ENCODE peak calls at places on chromosomes 13 and 19, in eight cellular contexts. I is cardiac muscle cell; T is right atrium auricular region; Z is SK-N-MC; L is SJCRH30; S is left ventricle myocardium inferior; J is tibial nerve; W is CD8-positive, alpha-beta memory T cell. D is an unnamed sample.

GRCh38 chr19:57682226-57682766 is 519 bp downstream of the ZNF551 start:
- DNase-seq in S (no peak), Z (no peak), J (no peak), W (no peak), I (no peak), L (no peak), T (no peak), D (no peak)

GRCh38 chr13:32136061-32136460 is 104.5 kb downstream of the FRY start:
- DNase-seq in L (peak; percentile 63), W (no peak), J (no peak), I (no peak), T (no peak), S (no peak), Z (no peak), D (no peak)

GRCh38 chr13:21686761-21687391 is 16.0 kb downstream of the FGF9 start:
- DNase-seq in S (no peak), T (no peak), Z (no peak), J (no peak), I (no peak), L (no peak), W (no peak), D (no peak)

GRCh38 chr13:79211377-79211776 is 194.7 kb downstream of the RBM26 start:
- DNase-seq in S (no peak), J (no peak), L (no peak), Z (no peak), I (no peak), T (no peak), W (no peak), D (no peak)

GRCh38 chr13:109344552-109345157 is 441.7 kb downstream of the IRS2 start:
- DNase-seq in T (no peak), Z (no peak), L (peak; percentile 26), I (peak; percentile 36), S (no peak), W (no peak), J (no peak), D (no peak)

GRCh38 chr13:24672141-24673132 is 7.8 kb upstream of the ATP12A start:
- DNase-seq in I (no peak), Z (no peak), J (no peak), T (no peak), L (no peak), S (no peak), W (no peak), D (no peak)

GRCh38 chr13:43908156-43909126 is 28.7 kb downstream of the LACC1 start:
- DNase-seq in Z (no peak), S (no peak), I (peak; percentile 77), W (no peak), T (no peak), J (peak; percentile 40), L (peak; percentile 39), D (no peak)

GRCh38 chr13:95643009-95643408 is 1.5 kb downstream of the DZIP1 start:
- DNase-seq in T (no peak), S (no peak), W (no peak), Z (no peak), L (peak; percentile 14), J (no peak), I (no peak), D (no peak)

GRCh38 chr13:33639640-33640080 is 178.3 kb upstream of the RFC3 start:
- DNase-seq in J (no peak), L (no peak), S (no peak), T (no peak), Z (no peak), W (no peak), I (no peak), D (no peak)

GRCh38 chr19:2479556-2480194 is 3.7 kb downstream of the GADD45B start:
- DNase-seq in L (no peak), J (no peak), I (no peak), T (peak; percentile 76), W (no peak), S (no peak), Z (no peak), D (no peak)

GRCh38 chr19:33702606-33703437 is 81.1 kb downstream of the CHST8 start:
- DNase-seq in T (no peak), S (no peak), L (no peak), I (no peak), J (no peak), W (peak; percentile 19), Z (no peak), D (peak; percentile 32)

GRCh38 chr19:16943942-16944625 is 55.3 kb downstream of the F2RL3 start:
- DNase-seq in L (no peak), T (no peak), I (no peak), J (no peak), Z (no peak), S (no peak), W (no peak), D (no peak)

GRCh38 chr13:108609353-108609752 is 20.1 kb upstream of the MYO16 start:
- DNase-seq in S (no peak), I (peak; percentile 2), L (peak; percentile 24), J (no peak), Z (peak; percentile 34), T (no peak), W (no peak), D (no peak)

GRCh38 chr13:33125821-33126570 is 109.8 kb downstream of the KL start:
- DNase-seq in J (peak; percentile 77), Z (no peak), W (no peak), I (peak; percentile 96), T (peak; percentile 90), L (peak; percentile 96), S (peak; percentile 61), D (no peak)

GRCh38 chr13:96299235-96299634 is 209.3 kb downstream of the HS6ST3 start:
- DNase-seq in L (no peak), J (no peak), T (no peak), Z (no peak), W (no peak), S (no peak), I (no peak), D (no peak)

GRCh38 chr19:13840751-13841338 is 36.1 kb upstream of the NANOS3 start:
- DNase-seq in J (no peak), L (no peak), I (no peak), W (no peak), T (no peak), Z (no peak), S (no peak), D (no peak)

GRCh38 chr19:47779524-47780214 is 1.2 kb downstream of the SELENOW start:
- DNase-seq in I (no peak), Z (no peak), W (no peak), T (no peak), L (no peak), J (peak; percentile 45), S (peak; percentile 83), D (peak; percentile 77)

GRCh38 chr19:49326165-49326704 is 1.2 kb upstream of the SLC6A16 start:
- DNase-seq in W (no peak), I (no peak), S (no peak), Z (no peak), L (no peak), J (no peak), T (no peak), D (no peak)
- H3K4me3 ChIP-seq in W (no peak overlapping the region), I (no peak overlapping the region), S (no peak overlapping the region), Z (no peak overlapping the region), L (no peak overlapping the region), J (no peak overlapping the region), T (no peak overlapping the region), D (no peak overlapping the region)

GRCh38 chr19:10830941-10831779 is 4.9 kb downstream of the TMED1 start:
- DNase-seq in J (no peak), L (no peak), S (no peak), Z (no peak), T (no peak), I (no peak), W (no peak), D (no peak)

GRCh38 chr19:10829967-10830366 is 6.0 kb downstream of the TMED1 start:
- DNase-seq in Z (no peak), L (no peak), J (no peak), S (no peak), I (no peak), W (no peak), T (no peak), D (no peak)

GRCh38 chr19:10832659-10833296 is 3.2 kb downstream of the TMED1 start:
- DNase-seq in I (no peak), Z (no peak), T (no peak), L (no peak), W (no peak), S (no peak), J (no peak), D (peak; percentile 47)

GRCh38 chr19:10830370-10830769 is 5.6 kb downstream of the TMED1 start:
- DNase-seq in T (no peak), W (no peak), J (no peak), L (no peak), S (no peak), I (no peak), Z (no peak), D (no peak)

GRCh38 chr19:10831980-10832658 is 3.9 kb downstream of the TMED1 start:
- DNase-seq in W (no peak), L (no peak), J (no peak), I (no peak), Z (no peak), S (no peak), T (no peak), D (no peak)
- H3K36me3 ChIP-seq in W (peaks cover 10% of the 10 kb centered on the region), L (peaks cover 17% of the 10 kb centered on the region), J (peaks cover 62% of the 10 kb centered on the region), I (peaks cover 25% of the 10 kb centered on the region), Z (peaks cover 4% of the 10 kb centered on the region), S (peaks cover 73% of the 10 kb centered on the region), T (peaks cover 42% of the 10 kb centered on the region), D (no peaks in the 10 kb centered on the region)

GRCh38 chr13:50369646-50370045 is 354.4 kb downstream of the KCNRG start:
- DNase-seq in S (no peak), T (no peak), I (no peak), L (no peak), J (no peak), Z (no peak), W (no peak), D (no peak)

GRCh38 chr13:50366488-50367174 is 351.4 kb downstream of the KCNRG start:
- DNase-seq in Z (no peak), T (no peak), J (no peak), I (no peak), S (no peak), L (no peak), W (no peak), D (no peak)

GRCh38 chr13:50365300-50365682 is 350.0 kb downstream of the KCNRG start:
- DNase-seq in Z (no peak), L (no peak), W (no peak), I (peak; percentile 39), J (no peak), T (no peak), S (no peak), D (no peak)

GRCh38 chr13:50361282-50361681 is 346.0 kb downstream of the KCNRG start:
- DNase-seq in S (no peak), W (no peak), I (no peak), L (no peak), T (no peak), Z (no peak), J (no peak), D (no peak)

GRCh38 chr13:50365683-50366391 is 350.6 kb downstream of the KCNRG start:
- DNase-seq in L (no peak), S (no peak), J (no peak), Z (no peak), T (no peak), W (peak; percentile 70), I (no peak), D (no peak)
- H3K4me3 ChIP-seq in L (no peak overlapping the region), S (no peak overlapping the region), J (peak overlapping the region; percentile 1), Z (peak overlapping the region; percentile 22), T (no peak overlapping the region), W (peak overlapping the region; percentile 39), I (no peak overlapping the region), D (peak overlapping the region; percentile 12)

DNA sequence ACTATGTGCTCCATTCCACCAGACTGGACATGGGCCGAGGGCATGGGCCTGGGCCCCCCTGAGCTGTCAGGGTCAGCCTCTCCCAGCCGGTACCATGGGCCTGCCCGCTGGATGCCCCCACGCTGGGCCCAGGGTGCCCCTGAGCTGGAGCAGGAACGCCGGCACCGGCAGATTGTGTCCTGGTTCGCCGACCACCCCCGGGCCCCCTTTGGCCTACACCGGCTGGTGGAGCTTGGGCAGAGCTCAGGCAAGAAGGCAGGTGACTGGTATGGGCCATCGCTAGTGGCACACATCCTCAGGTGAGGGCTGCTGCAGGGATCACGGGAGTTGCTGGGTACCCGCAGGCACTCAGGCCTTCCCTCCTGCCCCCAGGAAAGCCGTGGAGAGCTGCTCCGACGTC is 3.1 kb downstream of the ATG4D start:
- DNase-seq in J (no peak), T (no peak), I (no peak), L (no peak), Z (no peak), W (no peak), S (no peak), D (no peak)
- H3K36me3 ChIP-seq in J (peaks cover 62% of the 10 kb centered on the region), T (peaks cover 39% of the 10 kb centered on the region), I (peaks cover 27% of the 10 kb centered on the region), L (peaks cover 3% of the 10 kb centered on the region), Z (peaks cover 3% of the 10 kb centered on the region), W (peaks cover 22% of the 10 kb centered on the region), S (peaks cover 56% of the 10 kb centered on the region), D (no peaks in the 10 kb centered on the region)

D was measured in aorta.